ENCODE peak calls at places on chromosome 3, in six cellular contexts. R is RKO, Z is astrocyte of the spinal cord, D is mesothelial cell of epicardium, L is substantia nigra, C is epithelial cell of prostate. S is an unnamed sample.

GRCh38 chr3:16842710-16843270 is 42.0 kb upstream of the PLCL2 start:
- DNase-seq in R (no peak), Z (no peak), C (no peak), L (no peak), D (no peak), S (no peak)

GRCh38 chr3:100548053-100548452 is 55.6 kb downstream of the TMEM45A start:
- DNase-seq in L (no peak), C (no peak), R (no peak), D (no peak), Z (no peak), S (no peak)

GRCh38 chr3:99958177-99958912 is 140.7 kb downstream of the CMSS1 start:
- DNase-seq in L (no peak), C (no peak), D (no peak), Z (no peak), R (no peak), S (no peak)

GRCh38 chr3:151890721-151891141 is 17.3 kb downstream of the SUCNR1 start:
- DNase-seq in L (no peak), C (peak; percentile 81), Z (no peak), R (no peak), D (no peak), S (no peak)

GRCh38 chr3:33394403-33395054 is 45.7 kb downstream of the UBP1 start:
- DNase-seq in C (no peak), R (no peak), Z (no peak), L (no peak), D (no peak), S (no peak)

GRCh38 chr3:26106119-26106690 is 316.3 kb downstream of the OXSM start:
- DNase-seq in L (no peak), R (no peak), D (no peak), Z (no peak), C (no peak), S (no peak)

GRCh38 chr3:172707967-172708366 is 2.9 kb downstream of the NCEH1 start:
- DNase-seq in L (no peak), D (no peak), R (no peak), C (no peak), Z (peak; percentile 56), S (no peak)

GRCh38 chr3:54278960-54279359 is 156.6 kb downstream of the CACNA2D3 start:
- DNase-seq in R (no peak), L (no peak), C (peak; percentile 78), Z (no peak), D (no peak), S (no peak)

GRCh38 chr3:124266517-124266916 is 274.6 kb upstream of the ROPN1 start:
- DNase-seq in C (no peak), D (no peak), L (no peak), Z (no peak), R (no peak), S (no peak)

GRCh38 chr3:32334675-32335074 is 57.0 kb upstream of the CMTM7 start:
- DNase-seq in C (no peak), Z (no peak), D (no peak), R (no peak), L (no peak), S (no peak)

GRCh38 chr3:11826628-11827265 is 19.9 kb downstream of the TAMM41 start:
- DNase-seq in L (no peak), C (no peak), D (no peak), Z (peak; percentile 32), R (no peak), S (no peak)

GRCh38 chr3:78823859-78824258 is 943.9 kb downstream of the ROBO1 start:
- DNase-seq in R (no peak), D (no peak), L (no peak), C (peak; percentile 73), Z (peak; percentile 25), S (no peak)

GRCh38 chr3:172592898-172593669 is 69.9 kb upstream of the TNFSF10 start:
- DNase-seq in R (no peak), L (no peak), C (no peak), Z (no peak), D (no peak), S (no peak)

GRCh38 chr3:64143399-64144130 is 81.7 kb downstream of the PRICKLE2 start:
- DNase-seq in L (no peak), D (no peak), C (no peak), R (peak; percentile 13), Z (peak; percentile 67), S (no peak)

GRCh38 chr3:115792206-115792955 is 169.1 kb downstream of the GAP43 start:
- DNase-seq in L (no peak), D (no peak), Z (peak; percentile 78), R (no peak), C (no peak), S (no peak)

GRCh38 chr3:11373645-11374044 is 101.4 kb downstream of the ATG7 start:
- DNase-seq in D (no peak), R (no peak), L (no peak), C (no peak), Z (no peak), S (no peak)

GRCh38 chr3:178966299-178967183 is 105.1 kb downstream of the ZMAT3 start:
- DNase-seq in R (peak; percentile 76), Z (peak; percentile 68), L (no peak), D (no peak), C (no peak), S (peak; percentile 2)

GRCh38 chr3:38578551-38578950 is 70.9 kb downstream of the SCN5A start:
- DNase-seq in C (no peak), L (no peak), D (no peak), R (no peak), Z (no peak), S (no peak)

GRCh38 chr3:36496734-36497133 is 116.4 kb downstream of the STAC start:
- DNase-seq in Z (peak; percentile 70), L (no peak), R (no peak), C (no peak), D (no peak), S (no peak)

GRCh38 chr3:141094851-141095545 is 43.9 kb downstream of the SPSB4 start:
- DNase-seq in D (no peak), R (no peak), Z (peak; percentile 79), L (no peak), C (no peak), S (peak; percentile 13)

GRCh38 chr3:69250014-69250413 is 127.6 kb upstream of the LMOD3 start:
- DNase-seq in L (peak; percentile 26), C (no peak), Z (peak; percentile 48), D (no peak), R (no peak), S (no peak)

GRCh38 chr3:27729748-27730611 is 7.9 kb upstream of the EOMES start:
- DNase-seq in D (no peak), L (no peak), Z (no peak), R (no peak), C (no peak), S (no peak)

GRCh38 chr3:135412475-135412874 is 553.1 kb upstream of the PPP2R3A start:
- DNase-seq in C (no peak), Z (no peak), L (no peak), D (no peak), R (no peak), S (no peak)

GRCh38 chr3:188546835-188547670 is 393.1 kb downstream of the LPP start:
- DNase-seq in C (no peak), Z (peak; percentile 55), L (no peak), D (no peak), R (no peak), S (no peak)

GRCh38 chr3:139537795-139538538 is 1.6 kb downstream of the RBP1 start:
- DNase-seq in R (no peak), L (no peak), C (no peak), D (no peak), Z (no peak), S (no peak)

GRCh38 chr3:197545111-197545510 is 10.7 kb downstream of the BDH1 start:
- DNase-seq in L (no peak), D (no peak), C (no peak), R (no peak), Z (no peak), S (no peak)

GRCh38 chr3:56593455-56594158 is 36.6 kb downstream of the CCDC66 start:
- DNase-seq in Z (no peak), R (no peak), D (no peak), L (no peak), C (no peak), S (no peak)

S was measured in caudate nucleus.